ENCODE peak calls at places on chromosomes 13 and 19, in nine cellular contexts. N is GM06990; Q is breast epithelium; E is osteoblast; L is fibroblast of mammary gland; J is CD8-positive, alpha-beta T cell; U is AG04449; V is fibroblast of lung; F is cardiac muscle cell. K is an unnamed sample.
A peak's percentile ranks its signal among the peaks of the same experiment; 100 is the strongest.

GRCh38 chr19:13606156-13606555 is 99.9 kb upstream of the CACNA1A start:
- DNase-seq in V (no peak), J (no peak), L (no peak), N (no peak), F (no peak), E (no peak), U (no peak), Q (no peak), K (no peak)

GRCh38 chr19:6963937-6964336 is 57.3 kb downstream of the MBD3L2B start:
- DNase-seq in Q (no peak), E (no peak), V (no peak), N (no peak), F (no peak), L (no peak), U (no peak), J (peak; percentile 3), K (no peak)

GRCh38 chr19:31349160-31349881 is at the start of gene TSHZ3:
- DNase-seq in L (peak; percentile 91), J (no peak), Q (no peak), V (peak; percentile 92), F (peak; percentile 61), E (peak; percentile 96), U (peak; percentile 34), N (no peak), K (no peak)

GRCh38 chr13:75754936-75755335 is 118.8 kb downstream of the LMO7 start:
- DNase-seq in V (no peak), U (no peak), N (no peak), F (no peak), E (no peak), Q (no peak), L (no peak), J (no peak), K (no peak)

GRCh38 chr13:31073859-31074718 is 87.6 kb downstream of the HSPH1 start:
- DNase-seq in F (no peak), E (peak; percentile 35), N (peak; percentile 73), V (peak; percentile 33), L (peak; percentile 57), Q (peak; percentile 17), U (peak; percentile 23), J (no peak), K (no peak)

GRCh38 chr19:18481505-18482222 is 40.2 kb downstream of the ELL start:
- DNase-seq in N (no peak), U (no peak), V (no peak), Q (no peak), E (peak; percentile 18), F (no peak), J (no peak), L (no peak), K (no peak)

GRCh38 chr13:113001251-113002140 is 32.5 kb downstream of the MCF2L start:
- DNase-seq in Q (no peak), J (no peak), U (no peak), N (no peak), F (peak; percentile 91), E (no peak), L (no peak), V (peak; percentile 6), K (peak; percentile 79)

GRCh38 chr13:113622791-113623490 is 35.1 kb downstream of the ATP4B start:
- DNase-seq in E (peak; percentile 81), Q (no peak), U (no peak), J (no peak), N (no peak), V (no peak), L (no peak), F (no peak), K (no peak)

GRCh38 chr19:29067831-29068230 is 145.1 kb downstream of the UQCRFS1 start:
- DNase-seq in V (no peak), E (no peak), N (no peak), F (no peak), J (no peak), L (no peak), Q (no peak), U (no peak), K (no peak)

GRCh38 chr13:49220035-49220855 is at the start of gene MLNR:
- DNase-seq in V (peak; percentile 33), L (peak; percentile 33), U (no peak), F (peak; percentile 48), E (peak; percentile 89), Q (no peak), J (no peak), N (peak; percentile 37), K (peak; percentile 82)

GRCh38 chr13:49218493-49219051 is 1.6 kb upstream of the MLNR start:
- DNase-seq in Q (no peak), U (no peak), J (no peak), E (peak; percentile 57), V (peak; percentile 28), F (peak; percentile 18), N (no peak), L (no peak), K (no peak)

GRCh38 chr13:49217962-49218492 is 2.1 kb upstream of the MLNR start:
- DNase-seq in E (peak; percentile 74), Q (no peak), N (no peak), J (no peak), V (no peak), U (no peak), L (no peak), F (no peak), K (no peak)

GRCh38 chr13:49219647-49220034 is 497 bp upstream of the MLNR start:
- DNase-seq in U (no peak), E (peak; percentile 90), V (no peak), Q (no peak), F (no peak), L (no peak), J (no peak), N (no peak), K (no peak)

DNA sequence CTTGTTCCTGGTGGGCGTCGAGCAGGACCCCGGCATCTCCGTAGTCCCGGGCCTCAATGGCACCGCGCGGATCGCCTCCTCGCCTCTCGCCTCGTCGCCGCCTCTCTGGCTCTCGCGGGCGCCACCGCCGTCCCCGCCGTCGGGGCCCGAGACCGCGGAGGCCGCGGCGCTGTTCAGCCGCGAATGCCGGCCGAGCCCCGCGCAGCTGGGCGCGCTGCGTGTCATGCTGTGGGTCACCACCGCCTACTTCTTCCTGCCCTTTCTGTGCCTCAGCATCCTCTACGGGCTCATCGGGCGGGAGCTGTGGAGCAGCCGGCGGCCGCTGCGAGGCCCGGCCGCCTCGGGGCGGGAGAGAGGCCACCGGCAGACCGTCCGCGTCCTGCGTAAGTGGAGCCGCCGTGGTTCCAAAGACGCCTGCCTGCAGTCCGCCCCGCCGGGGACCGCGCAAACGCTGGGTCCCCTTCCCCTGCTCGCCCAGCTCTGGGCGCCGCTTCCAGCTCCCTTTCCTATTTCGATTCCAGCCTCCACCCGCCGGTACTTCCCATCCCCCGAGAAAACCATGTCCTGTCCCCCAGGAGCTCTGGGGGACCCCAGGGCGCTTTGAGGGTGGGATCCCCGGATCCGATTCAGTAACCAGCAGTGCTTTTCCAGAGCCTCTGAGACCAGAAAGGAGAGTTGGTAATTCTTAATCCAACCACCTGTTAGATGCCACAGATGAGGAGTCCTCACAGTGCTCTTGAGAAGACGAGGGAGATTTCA is 897 bp downstream of the MLNR start:
- DNase-seq in N (no peak), L (peak; percentile 15), U (no peak), V (no peak), E (peak; percentile 90), F (no peak), Q (no peak), J (no peak), K (no peak)
- H3K4me3 ChIP-seq in N (peak overlapping the region; percentile 15), L (no peak overlapping the region), U (no peak overlapping the region), V (no peak overlapping the region), E (peak overlapping the region; percentile 7), F (peak overlapping the region; percentile 24), Q (peak overlapping the region; percentile 29), J (peak overlapping the region; percentile 46), K (no peak overlapping the region)

DNA sequence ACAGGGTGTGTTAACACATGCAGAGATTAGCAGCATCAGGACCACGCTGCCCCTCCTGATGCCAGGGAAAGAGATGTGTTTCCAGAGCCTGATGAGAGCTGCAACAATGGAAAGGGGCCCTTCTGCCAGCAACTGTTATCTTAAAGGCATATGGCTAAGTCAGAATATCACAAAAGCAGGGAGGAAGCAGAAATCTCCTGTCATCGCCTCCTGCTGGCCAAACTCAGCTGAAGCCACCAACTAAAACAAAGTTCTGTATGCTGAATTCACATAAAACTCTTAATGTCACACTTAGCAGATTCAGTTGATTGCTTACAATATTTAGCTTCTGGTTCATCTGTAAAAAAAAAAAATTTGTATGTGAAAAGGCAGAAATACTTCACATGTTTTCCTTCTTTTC is 178.2 kb downstream of the GPC5 start:
- DNase-seq in U (no peak), F (peak; percentile 10), Q (no peak), N (no peak), J (no peak), L (no peak), V (no peak), E (no peak), K (no peak)
- H3K4me3 ChIP-seq in U (no peak overlapping the region), F (no peak overlapping the region), Q (no peak overlapping the region), N (no peak overlapping the region), J (no peak overlapping the region), L (no peak overlapping the region), V (no peak overlapping the region), E (no peak overlapping the region), K (no peak overlapping the region)

DNA sequence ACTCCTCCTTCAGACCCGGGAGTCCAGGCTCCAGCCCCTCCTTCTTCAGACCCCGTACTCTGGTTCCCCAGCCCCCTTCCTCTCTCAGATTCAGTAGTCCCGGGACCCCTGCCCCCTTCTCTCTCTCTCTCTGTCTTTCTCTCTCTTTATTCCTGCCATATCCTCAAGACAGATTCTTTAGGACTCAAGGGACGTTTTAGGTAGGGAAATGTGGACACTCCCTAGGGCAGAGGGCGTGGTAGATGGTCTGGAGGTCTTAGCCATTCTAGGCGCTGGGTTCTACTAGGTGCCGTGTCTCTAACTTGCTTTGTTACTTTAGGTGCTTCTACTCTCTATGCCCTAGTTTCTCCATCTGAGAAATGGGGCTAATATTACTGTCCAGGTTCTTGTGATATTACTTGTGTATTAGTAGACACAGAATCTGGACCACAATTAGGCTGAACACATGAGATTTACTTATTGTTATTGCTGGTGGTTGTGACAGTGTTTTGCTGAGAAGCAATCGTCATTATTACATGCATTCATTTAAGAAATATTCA is 751 bp upstream of the C19orf84 start:
- DNase-seq in F (no peak), N (no peak), J (no peak), U (no peak), L (no peak), E (no peak), V (no peak), Q (no peak), K (no peak)
- H3K4me3 ChIP-seq in F (no peak overlapping the region), N (no peak overlapping the region), J (no peak overlapping the region), U (no peak overlapping the region), L (no peak overlapping the region), E (no peak overlapping the region), V (no peak overlapping the region), Q (no peak overlapping the region), K (no peak overlapping the region)

GRCh38 chr19:40419780-40420179 is 6.0 kb downstream of the SERTAD1 start:
- DNase-seq in F (no peak), L (no peak), N (no peak), U (no peak), J (no peak), V (no peak), Q (no peak), E (no peak), K (no peak)

GRCh38 chr19:40420451-40420765 is 5.4 kb downstream of the SERTAD1 start:
- DNase-seq in J (no peak), L (no peak), F (no peak), V (no peak), E (no peak), Q (no peak), N (no peak), U (no peak), K (no peak)

GRCh38 chr19:40422428-40423226 is 3.2 kb downstream of the SERTAD1 start:
- DNase-seq in V (no peak), L (no peak), U (no peak), J (no peak), E (no peak), F (no peak), Q (no peak), N (no peak), K (no peak)

GRCh38 chr19:40420766-40421467 is 4.9 kb downstream of the SERTAD1 start:
- DNase-seq in Q (peak; percentile 94), V (peak; percentile 92), F (peak; percentile 93), U (peak; percentile 45), N (peak; percentile 88), E (peak; percentile 99), J (peak; percentile 43), L (peak; percentile 91), K (peak; percentile 95)

GRCh38 chr19:40421468-40421778 is 4.4 kb downstream of the SERTAD1 start:
- DNase-seq in L (no peak), V (no peak), J (no peak), N (no peak), U (no peak), F (no peak), Q (no peak), E (no peak), K (no peak)
- H3K4me3 ChIP-seq in L (peak overlapping the region; percentile 33), V (peak overlapping the region; percentile 61), J (peak overlapping the region; percentile 91), N (peak overlapping the region; percentile 77), U (peak overlapping the region; percentile 68), F (peak overlapping the region; percentile 56), Q (peak overlapping the region; percentile 61), E (peak overlapping the region; percentile 82), K (peak overlapping the region; percentile 57)